ENCODE peak calls at places on chromosomes 11 and 22, in nine cellular contexts. M is cardiac muscle cell; F is transverse colon; G is A172; Z is H9; X is heart left ventricle; Y is ACHN; Q is COR-L47; A is activated naive CD4-positive, alpha-beta T cell treated with anti-CD3 and anti-CD28 coated beads for 36 hours. C is an unnamed sample.

GRCh38 chr11:69840371-69841169 is 21.4 kb upstream of the FGF3 start:
- DNase-seq in Y (no peak), M (no peak), G (peak), A (no peak), Q (peak), F (no peak), X (no peak), Z (peak), C (no peak)

GRCh38 chr22:45453764-45454163 is 40.3 kb downstream of the RIBC2 start:
- DNase-seq in G (no peak), F (no peak), X (no peak), M (no peak), Q (no peak), A (no peak), Z (no peak), Y (no peak), C (no peak)

GRCh38 chr11:64546600-64546999 is 44.4 kb upstream of the SLC22A12 start:
- DNase-seq in Q (no peak), A (no peak), Z (no peak), M (no peak), Y (no peak), F (no peak), X (no peak), G (no peak), C (no peak)

GRCh38 chr22:38228873-38229740 is 27.3 kb downstream of the MAFF start:
- DNase-seq in F (peak), Y (no peak), G (peak), Z (no peak), M (peak), A (no peak), Q (peak), X (no peak), C (no peak)

GRCh38 chr11:78391424-78391823 is 26.2 kb downstream of the GAB2 start:
- DNase-seq in M (no peak), Q (no peak), F (no peak), Z (no peak), Y (no peak), G (no peak), A (peak), X (no peak), C (no peak)

GRCh38 chr11:26712497-26712896 is 9.4 kb downstream of the SLC5A12 start:
- DNase-seq in M (no peak), Y (no peak), X (no peak), F (no peak), A (no peak), Q (no peak), G (no peak), Z (no peak), C (no peak)

GRCh38 chr11:127733552-127733951 is 733.0 kb upstream of the KIRREL3 start:
- DNase-seq in X (peak), F (no peak), Z (no peak), A (no peak), Q (no peak), G (no peak), M (no peak), Y (no peak), C (no peak)

GRCh38 chr11:86067230-86068137 is 1.4 kb downstream of the PICALM start:
- DNase-seq in Q (no peak), A (no peak), X (no peak), F (no peak), Z (no peak), M (no peak), Y (peak), G (no peak), C (no peak)

GRCh38 chr11:78351193-78351592 is 66.4 kb downstream of the GAB2 start:
- DNase-seq in Z (no peak), M (no peak), A (no peak), Y (no peak), X (no peak), G (no peak), F (no peak), Q (peak), C (no peak)

GRCh38 chr11:12540913-12541587 is 133.2 kb upstream of the TEAD1 start:
- DNase-seq in Z (no peak), X (no peak), G (peak), F (no peak), Q (no peak), Y (peak), M (peak), A (no peak), C (no peak)

GRCh38 chr11:123185326-123185725 is 9.7 kb downstream of the CLMP start:
- DNase-seq in G (no peak), X (no peak), Z (peak), A (no peak), Q (no peak), F (no peak), Y (no peak), M (no peak), C (no peak)

GRCh38 chr11:124961972-124962609 is 8.1 kb downstream of the CCDC15 start:
- DNase-seq in Z (no peak), M (peak), Y (peak), Q (peak), G (peak), F (no peak), X (no peak), A (no peak), C (no peak)

GRCh38 chr11:112652786-112653390 is 308.3 kb upstream of the NCAM1 start:
- DNase-seq in M (peak), Y (no peak), X (no peak), Z (no peak), A (no peak), Q (no peak), F (no peak), G (no peak), C (no peak)

GRCh38 chr11:2548596-2548995 is 103.8 kb downstream of the KCNQ1 start:
- DNase-seq in X (no peak), Z (no peak), F (peak), G (no peak), M (no peak), Y (no peak), Q (no peak), A (peak), C (no peak)

GRCh38 chr11:7775689-7776088 is 21.1 kb downstream of the OR5P2 start:
- DNase-seq in M (no peak), Q (no peak), A (no peak), Z (no peak), F (no peak), X (no peak), G (no peak), Y (no peak), C (no peak)

GRCh38 chr22:40819741-40820140 is 595 bp upstream of the SLC25A17 start:
- DNase-seq in A (peak), F (no peak), G (peak), M (peak), Z (no peak), Y (peak), X (no peak), Q (peak), C (no peak)

GRCh38 chr22:48496987-48497650 is 1330.6 kb downstream of the BRD1 start:
- DNase-seq in G (no peak), Q (no peak), F (no peak), Z (peak), A (no peak), Y (no peak), X (no peak), M (no peak), C (no peak)

GRCh38 chr11:14373941-14374646 is 15.1 kb upstream of the RRAS2 start:
- DNase-seq in Y (no peak), F (no peak), Z (no peak), M (peak), A (no peak), G (no peak), X (peak), Q (no peak), C (no peak)